ENCODE peak calls at places on chromosomes 6 and 20, in seven cellular contexts. O is MM.1S, E is mucosa of descending colon, A is heart right ventricle, L is vagina, V is IMR-90, S is psoas muscle. Z is an unnamed sample. For H3K4me1, the result is how much of the 10 kb centered on the place peaks cover.

GRCh38 chr20:60583741-60584140 is 625.5 kb downstream of the CDH26 start:
- DNase-seq in V (no peak), S (no peak), L (no peak), O (no peak), E (no peak), A (no peak), Z (no peak)

GRCh38 chr6:144339859-144340452 is 54.8 kb downstream of the UTRN start:
- DNase-seq in S (no peak), V (no peak), O (no peak), E (peak), A (no peak), L (no peak), Z (no peak)

GRCh38 chr20:24685736-24686135 is 216.3 kb downstream of the SYNDIG1 start:
- DNase-seq in E (no peak), O (no peak), A (no peak), V (no peak), S (no peak), L (no peak), Z (no peak)

GRCh38 chr20:8438748-8439147 is 306.7 kb downstream of the PLCB1 start:
- DNase-seq in O (no peak), L (no peak), S (no peak), E (no peak), A (no peak), V (no peak), Z (no peak)

GRCh38 chr20:57412347-57413029 is 21.3 kb downstream of the RBM38 start:
- DNase-seq in L (no peak), E (no peak), A (no peak), V (no peak), O (no peak), S (peak), Z (no peak)

GRCh38 chr6:20700375-20700774 is 166.1 kb downstream of the CDKAL1 start:
- DNase-seq in V (no peak), E (peak), A (no peak), O (no peak), L (no peak), S (no peak), Z (no peak)

GRCh38 chr6:163572612-163573011 is 158.1 kb downstream of the QKI start:
- DNase-seq in V (peak), L (no peak), O (no peak), E (no peak), S (no peak), A (no peak), Z (no peak)

GRCh38 chr6:138331984-138332383 is 45.7 kb upstream of the SMIM28 start:
- DNase-seq in O (no peak), S (no peak), E (no peak), V (no peak), L (no peak), A (no peak), Z (no peak)

GRCh38 chr6:102848796-102849195 is 1455.3 kb downstream of the GRIK2 start:
- DNase-seq in L (no peak), V (no peak), E (no peak), O (no peak), S (no peak), A (no peak), Z (no peak)

GRCh38 chr6:137353346-137353745 is 134.2 kb upstream of the IFNGR1 start:
- DNase-seq in V (no peak), O (no peak), E (no peak), S (no peak), L (no peak), A (no peak), Z (no peak)

GRCh38 chr6:134041093-134041492 is 11.3 kb downstream of the SLC2A12 start:
- DNase-seq in O (no peak), L (no peak), E (no peak), A (no peak), V (peak), S (no peak), Z (no peak)

GRCh38 chr6:66183982-66184555 is 477.0 kb upstream of the EYS start:
- DNase-seq in O (no peak), V (peak), A (no peak), E (no peak), S (no peak), L (no peak), Z (no peak)

GRCh38 chr6:49142422-49143151 is 320.5 kb downstream of the MMUT start:
- DNase-seq in E (no peak), A (no peak), S (no peak), L (no peak), O (no peak), V (no peak), Z (no peak)

DNA sequence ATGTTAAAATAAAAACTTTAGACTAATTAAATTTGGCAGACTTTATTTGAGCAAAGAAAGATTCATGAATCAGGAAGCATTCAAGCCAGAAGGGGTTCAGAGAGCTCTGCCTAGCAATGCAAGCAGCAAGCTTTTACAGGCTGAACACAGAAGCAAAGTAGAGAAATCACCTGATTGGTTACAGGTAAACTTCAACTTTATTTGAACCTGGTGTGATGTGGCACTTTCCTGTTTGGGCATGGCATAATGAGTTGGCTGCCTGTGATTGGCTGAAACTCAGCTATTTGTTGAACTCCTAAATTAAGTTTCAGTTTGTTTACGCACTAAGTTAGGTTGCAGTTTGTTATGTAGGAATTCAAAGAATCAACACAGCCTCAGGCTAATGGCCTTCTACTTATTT is 123.0 kb upstream of the TMEM170B start:
- DNase-seq in A (no peak), E (peak), L (no peak), O (peak), S (no peak), V (no peak), Z (peak)
- H3K4me3 ChIP-seq in A (no peak), E (no peak), L (no peak), O (no peak), S (no peak), V (no peak), Z (no peak)

GRCh38 chr6:42423244-42423643 is 28.5 kb downstream of the TRERF1 start:
- DNase-seq in S (no peak), V (no peak), E (no peak), A (no peak), L (no peak), O (no peak), Z (no peak)
- H3K4me1 ChIP-seq in S (under half), V (under half), E (under half), A (under half), L (under half), O (under half), Z (under half)

DNA sequence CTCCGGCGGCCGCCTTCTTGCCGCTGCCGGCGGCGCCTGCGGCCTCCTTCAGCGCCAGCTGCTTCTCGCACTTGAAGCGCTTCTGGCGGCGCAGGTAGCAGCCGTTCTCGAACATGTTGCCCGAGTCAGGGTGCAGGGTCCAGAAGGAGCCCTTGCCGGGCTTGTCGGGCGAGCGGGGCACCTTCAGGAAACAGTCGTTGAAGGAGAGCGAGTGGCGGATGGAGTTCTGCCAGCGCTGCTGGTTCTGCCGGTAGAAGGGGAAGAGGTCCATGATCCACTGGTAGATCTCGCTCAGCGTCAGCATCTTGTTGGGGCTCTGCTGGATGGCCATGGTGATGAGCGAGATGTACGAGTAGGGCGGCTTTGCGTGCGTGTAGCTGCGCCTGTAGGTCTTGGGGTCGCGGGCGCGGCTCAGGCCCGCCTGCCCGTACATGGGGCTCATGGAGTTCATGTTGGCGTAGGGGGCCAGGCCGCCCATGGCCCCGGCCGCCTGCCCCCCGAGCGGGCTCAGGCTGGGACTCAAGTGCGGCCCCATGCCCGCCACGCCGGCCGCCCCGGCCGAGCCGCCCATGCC is 1.9 kb downstream of the FOXA2 start:
- DNase-seq in L (no peak), A (no peak), O (no peak), E (peak), S (no peak), V (no peak), Z (no peak)
- H3K4me3 ChIP-seq in L (no peak), A (no peak), O (no peak), E (no peak), S (peak), V (no peak), Z (no peak)

GRCh38 chr6:36924778-36925396 is 29.7 kb upstream of the PI16 start:
- DNase-seq in O (no peak), S (no peak), L (no peak), E (no peak), A (no peak), V (no peak), Z (no peak)
- H3K4me1 ChIP-seq in O (under half), S (under half), L (under half), E (under half), A (under half), V (under half), Z (under half)

DNA sequence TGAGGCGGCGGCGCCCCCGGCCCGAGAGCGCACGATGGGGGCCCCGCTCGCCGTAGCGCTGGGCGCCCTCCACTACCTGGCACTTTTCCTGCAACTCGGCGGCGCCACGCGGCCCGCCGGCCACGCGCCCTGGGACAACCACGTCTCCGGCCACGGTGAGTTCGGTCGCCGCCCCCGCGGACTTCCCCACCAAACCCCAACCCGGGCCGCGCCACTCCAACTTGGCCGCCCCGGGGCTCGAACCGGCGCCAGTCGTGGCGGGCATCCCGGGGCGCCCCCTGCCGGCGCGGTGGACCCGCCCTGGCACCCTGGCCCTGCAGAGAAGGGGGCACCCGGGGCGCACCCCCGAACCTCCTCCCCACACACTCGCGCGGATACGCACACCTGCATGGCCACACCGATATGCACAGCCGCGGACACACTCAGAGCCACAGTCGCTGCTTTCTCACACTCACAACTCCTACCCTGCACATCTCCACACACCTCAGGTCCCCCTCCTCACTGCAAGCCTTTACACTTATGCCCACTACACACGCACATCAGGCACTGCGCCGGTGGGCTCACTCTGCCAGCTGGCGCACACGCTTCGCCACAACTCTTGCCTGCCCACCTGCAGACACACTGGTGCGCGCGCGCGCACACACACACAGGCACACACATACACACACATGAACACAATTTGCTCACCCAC is 535 bp downstream of the VSTM2L start:
- DNase-seq in A (no peak), L (no peak), V (no peak), S (no peak), E (no peak), O (no peak), Z (no peak)
- H3K4me3 ChIP-seq in A (peak), L (peak), V (peak), S (peak), E (no peak), O (no peak), Z (peak)

GRCh38 chr6:111794300-111794699 is 79.0 kb downstream of the FYN start:
- DNase-seq in E (no peak), S (no peak), A (no peak), O (no peak), L (no peak), V (no peak), Z (no peak)
- H3K4me1 ChIP-seq in E (under half), S (under half), A (half or more), O (under half), L (under half), V (under half), Z (under half)